ENCODE peak calls at places on chromosomes 4 and X, in eight cellular contexts. Y, N, V, P, I, H, B and S are unnamed samples.

GRCh38 chr4:6749340-6750171 is 33.0 kb upstream of the KIAA0232 start:
- DNase-seq in Y (no peak), N (peak), V (peak), P (peak), I (no peak), H (peak), B (peak), S (no peak)

GRCh38 chr4:110195561-110196205 is 2.7 kb downstream of the ELOVL6 start:
- DNase-seq in Y (no peak), N (no peak), V (no peak), P (no peak), I (no peak), H (peak), B (peak), S (no peak)

GRCh38 chr4:98793658-98794057 is 135.2 kb upstream of the TSPAN5 start:
- DNase-seq in Y (no peak), N (no peak), V (no peak), P (no peak), I (no peak), H (no peak), B (no peak), S (no peak)

GRCh38 chrX:14073561-14073960 is 43.9 kb upstream of the GEMIN8 start:
- DNase-seq in Y (no peak), N (no peak), V (no peak), P (no peak), I (no peak), H (peak), B (no peak), S (no peak)

GRCh38 chr4:95267081-95267480 is 281.7 kb downstream of the UNC5C start:
- DNase-seq in Y (no peak), N (no peak), V (no peak), P (no peak), I (no peak), H (peak), B (peak), S (no peak)

GRCh38 chr4:123265443-123265842 is 131.2 kb upstream of the SPRY1 start:
- DNase-seq in Y (no peak), N (no peak), V (no peak), P (no peak), I (no peak), H (no peak), B (no peak), S (no peak)

GRCh38 chr4:106671711-106672110 is 303.1 kb upstream of the GIMD1 start:
- DNase-seq in Y (no peak), N (no peak), V (no peak), P (no peak), I (no peak), H (peak), B (no peak), S (no peak)

GRCh38 chr4:120062663-120063195 is 3.9 kb downstream of the MAD2L1 start:
- DNase-seq in Y (no peak), N (no peak), V (no peak), P (no peak), I (no peak), H (peak), B (peak), S (no peak)

GRCh38 chr4:175929932-175930331 is 117.9 kb upstream of the GPM6A start:
- DNase-seq in Y (no peak), N (no peak), V (no peak), P (no peak), I (no peak), H (no peak), B (no peak), S (no peak)

GRCh38 chr4:118318931-118319330 is 33.9 kb downstream of the PRSS12 start:
- DNase-seq in Y (no peak), N (no peak), V (no peak), P (no peak), I (no peak), H (no peak), B (no peak), S (no peak)

GRCh38 chr4:8909548-8909947 is 37.9 kb upstream of the HMX1 start:
- DNase-seq in Y (no peak), N (no peak), V (peak), P (no peak), I (no peak), H (peak), B (peak), S (no peak)

GRCh38 chr4:124135409-124135813 is 577.1 kb downstream of the ANKRD50 start:
- DNase-seq in Y (no peak), N (no peak), V (no peak), P (no peak), I (no peak), H (peak), B (peak), S (no peak)

GRCh38 chrX:97397371-97397770 is 513.7 kb downstream of the RPA4 start:
- DNase-seq in Y (no peak), N (no peak), V (no peak), P (no peak), I (no peak), H (no peak), B (peak), S (no peak)

GRCh38 chr4:57086324-57086723 is 23.9 kb downstream of the IGFBP7 start:
- DNase-seq in Y (no peak), N (no peak), V (no peak), P (no peak), I (no peak), H (no peak), B (no peak), S (no peak)

GRCh38 chr4:16772366-16772850 is 126.0 kb downstream of the LDB2 start:
- DNase-seq in Y (no peak), N (no peak), V (no peak), P (no peak), I (no peak), H (peak), B (peak), S (no peak)

GRCh38 chr4:183832776-183833450 is 72.2 kb upstream of the STOX2 start:
- DNase-seq in Y (no peak), N (no peak), V (no peak), P (no peak), I (no peak), H (no peak), B (no peak), S (no peak)

GRCh38 chr4:55561884-55562283 is 15.2 kb upstream of the CLOCK start:
- DNase-seq in Y (no peak), N (no peak), V (no peak), P (no peak), I (no peak), H (peak), B (no peak), S (no peak)

GRCh38 chrX:50812995-50813842 is 775 bp downstream of the SHROOM4 start:
- DNase-seq in Y (peak), N (no peak), V (no peak), P (peak), I (no peak), H (peak), B (peak), S (no peak)

GRCh38 chrX:44544036-44544435 is 1.4 kb upstream of the FUNDC1 start:
- DNase-seq in Y (no peak), N (no peak), V (no peak), P (no peak), I (no peak), H (no peak), B (no peak), S (no peak)

GRCh38 chrX:44542567-44543325 is at the start of gene FUNDC1:
- DNase-seq in Y (peak), N (peak), V (peak), P (peak), I (peak), H (peak), B (peak), S (peak)
- H3K27ac ChIP-seq in Y (no peak), N (peak), V (peak), P (peak), I (peak), H (peak), B (peak), S (peak)

DNA sequence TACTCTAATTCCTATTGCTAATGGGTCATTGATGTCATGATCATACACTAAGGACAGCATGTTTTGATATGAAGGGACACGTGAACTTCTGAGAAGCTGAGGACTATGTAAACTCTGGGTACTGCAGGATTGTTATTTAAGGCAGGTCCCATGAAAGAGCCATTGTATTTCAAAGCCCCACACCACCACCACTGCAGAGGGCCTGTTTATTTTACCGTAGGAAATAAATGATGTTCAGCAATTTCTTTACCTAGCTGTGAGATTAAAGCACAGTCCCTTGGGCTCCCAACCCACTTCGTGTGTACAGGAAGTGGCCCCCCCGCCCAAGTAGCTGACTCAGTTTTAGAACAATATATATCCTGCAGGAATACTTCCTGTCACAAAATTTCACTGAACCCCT is 89.8 kb upstream of the ACSL4 start:
- DNase-seq in Y (no peak), N (no peak), V (no peak), P (no peak), I (no peak), H (no peak), B (no peak), S (no peak)
- H3K27ac ChIP-seq in Y (no peak), N (no peak), V (no peak), P (no peak), I (no peak), H (no peak), B (no peak), S (no peak)

GRCh38 chrX:49177873-49178480 is 6.3 kb downstream of the PLP2 start:
- DNase-seq in Y (no peak), N (no peak), V (no peak), P (no peak), I (no peak), H (no peak), B (no peak), S (no peak)

GRCh38 chrX:49178537-49178936 is 6.8 kb downstream of the PLP2 start:
- DNase-seq in Y (no peak), N (no peak), V (no peak), P (no peak), I (no peak), H (no peak), B (no peak), S (no peak)

GRCh38 chrX:49175875-49176274 is 4.2 kb downstream of the PLP2 start:
- DNase-seq in Y (no peak), N (no peak), V (no peak), P (no peak), I (no peak), H (no peak), B (no peak), S (no peak)

GRCh38 chrX:49176421-49177326 is 5.0 kb downstream of the PLP2 start:
- DNase-seq in Y (no peak), N (no peak), V (no peak), P (no peak), I (peak), H (no peak), B (no peak), S (no peak)

GRCh38 chrX:49177338-49177833 is 5.7 kb downstream of the PLP2 start:
- DNase-seq in Y (no peak), N (no peak), V (no peak), P (no peak), I (peak), H (no peak), B (no peak), S (no peak)
- H3K27ac ChIP-seq in Y (no peak), N (no peak), V (no peak), P (peak), I (peak), H (no peak), B (no peak), S (no peak)

GRCh38 chrX:153931151-153931550 is 3.7 kb downstream of the NAA10 start:
- DNase-seq in Y (no peak), N (no peak), V (no peak), P (no peak), I (no peak), H (no peak), B (no peak), S (no peak)

GRCh38 chrX:153927936-153928760 is 2.1 kb upstream of the ARHGAP4 start:
- DNase-seq in Y (peak), N (peak), V (peak), P (peak), I (peak), H (peak), B (peak), S (peak)

GRCh38 chrX:153928846-153929245 is 2.8 kb upstream of the ARHGAP4 start:
- DNase-seq in Y (no peak), N (no peak), V (no peak), P (no peak), I (no peak), H (no peak), B (no peak), S (no peak)

GRCh38 chrX:153930011-153930910 is 4.2 kb upstream of the ARHGAP4 start:
- DNase-seq in Y (no peak), N (no peak), V (no peak), P (no peak), I (no peak), H (no peak), B (no peak), S (no peak)

DNA sequence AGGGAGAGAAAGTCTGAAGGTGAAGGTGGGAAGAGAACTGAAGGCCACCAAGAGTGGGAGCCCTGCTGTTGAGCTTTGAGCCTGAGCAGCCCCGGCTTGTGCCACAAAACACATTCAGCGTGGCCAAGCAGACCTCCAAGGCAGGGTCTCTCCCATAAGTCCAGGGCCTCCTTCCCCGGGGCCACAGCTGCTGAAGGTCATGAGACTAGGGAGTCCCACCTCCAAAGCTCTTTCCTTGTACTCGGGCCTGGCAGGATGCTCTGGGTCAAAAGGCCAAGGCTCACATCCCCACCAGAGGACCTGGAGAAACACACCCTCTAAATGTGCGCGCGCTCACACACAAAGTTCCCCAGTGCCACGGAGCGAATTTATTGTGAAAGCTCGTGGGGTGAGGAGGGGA is 3.5 kb upstream of the ARHGAP4 start:
- DNase-seq in Y (no peak), N (no peak), V (no peak), P (no peak), I (no peak), H (no peak), B (no peak), S (no peak)
- H3K27ac ChIP-seq in Y (no peak), N (peak), V (no peak), P (peak), I (peak), H (peak), B (no peak), S (no peak)

GRCh38 chr4:69617083-69617694 is 22.3 kb downstream of the UGT2A2 start:
- DNase-seq in Y (peak), N (no peak), V (no peak), P (no peak), I (peak), H (peak), B (peak), S (no peak)
- H3K27ac ChIP-seq in Y (no peak), N (no peak), V (no peak), P (no peak), I (no peak), H (no peak), B (no peak), S (no peak)

GRCh38 chr4:140755811-140756291 is 334 bp downstream of the TBC1D9 start:
- DNase-seq in Y (peak), N (peak), V (no peak), P (peak), I (peak), H (peak), B (peak), S (peak)
- H3K27ac ChIP-seq in Y (no peak), N (peak), V (no peak), P (peak), I (peak), H (peak), B (peak), S (peak)

DNA sequence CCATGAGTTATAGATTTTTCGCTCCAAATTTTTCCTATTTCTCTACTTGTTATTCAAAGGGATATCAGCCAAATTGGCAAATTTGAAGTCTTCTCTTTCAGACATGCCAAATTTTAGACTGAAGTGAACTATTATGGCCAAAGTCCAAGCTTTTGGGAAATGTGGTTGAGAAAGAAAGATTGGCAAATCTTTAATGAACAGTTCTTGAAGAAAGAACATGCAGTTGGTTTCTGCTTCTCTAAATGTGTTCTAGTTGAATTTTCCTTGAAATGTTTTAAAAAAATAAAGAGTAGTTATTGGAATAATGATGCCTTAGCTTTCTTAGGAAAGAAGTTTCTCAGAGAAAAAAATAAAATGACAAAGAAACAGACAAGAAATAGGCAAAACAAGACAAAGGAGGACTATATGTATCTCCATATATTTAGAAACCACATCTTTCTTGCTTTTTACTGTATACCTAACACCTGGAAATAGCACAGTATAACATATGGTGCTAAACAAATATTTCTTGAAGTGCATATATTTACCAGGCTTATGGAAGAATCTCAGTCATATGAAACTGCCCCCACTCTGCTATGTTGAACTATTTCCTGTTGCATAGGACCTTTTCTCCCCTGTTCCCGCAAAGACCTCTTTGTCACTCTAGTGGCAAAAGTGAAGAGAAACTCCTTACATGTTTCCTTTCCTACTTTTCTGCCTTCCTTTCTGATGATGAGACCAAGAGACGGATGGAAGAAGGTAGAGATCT is 250.0 kb downstream of the ARHGAP24 start:
- DNase-seq in Y (no peak), N (no peak), V (no peak), P (no peak), I (no peak), H (peak), B (no peak), S (no peak)
- H3K27ac ChIP-seq in Y (no peak), N (peak), V (no peak), P (peak), I (no peak), H (no peak), B (no peak), S (peak)

DNA sequence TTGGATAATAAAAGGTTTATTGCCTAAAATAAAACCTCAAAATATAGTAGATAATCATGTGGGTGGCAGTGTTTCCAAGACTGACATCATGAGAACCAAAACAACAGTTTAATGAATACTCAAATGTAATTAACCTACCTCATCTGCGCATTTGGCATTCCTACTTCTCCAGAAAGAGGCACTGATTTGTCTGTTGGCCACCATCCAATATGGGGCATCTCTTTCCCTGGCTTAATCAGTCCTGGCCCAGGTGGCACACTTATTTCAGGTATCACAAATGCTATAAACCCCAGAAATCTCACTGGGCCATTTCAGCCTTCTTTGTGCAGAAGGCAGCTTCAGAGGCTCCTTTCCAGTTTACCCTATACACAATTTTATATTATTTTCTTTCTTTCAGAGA is 192.2 kb downstream of the COMMD8 start:
- DNase-seq in Y (no peak), N (no peak), V (no peak), P (no peak), I (no peak), H (no peak), B (no peak), S (no peak)
- H3K27ac ChIP-seq in Y (no peak), N (no peak), V (no peak), P (no peak), I (no peak), H (no peak), B (no peak), S (no peak)

GRCh38 chr4:2942037-2942531 is 21.1 kb downstream of the NOP14 start:
- DNase-seq in Y (no peak), N (peak), V (peak), P (no peak), I (no peak), H (no peak), B (no peak), S (no peak)
- H3K27ac ChIP-seq in Y (no peak), N (peak), V (peak), P (no peak), I (no peak), H (no peak), B (no peak), S (no peak)